ENCODE peak calls at places on chromosome 3, in ten cellular contexts. X is T-helper 9 cell; M is transverse colon; L is GM12865; W is stimulated activated CD8-positive, alpha-beta memory T cell treated with anti-CD3 and anti-CD28 coated beads, Interleukin-15, amount 100 ng/mL, for 24 hours; G is fibroblast of villous mesenchyme; E is central memory CD8-positive, alpha-beta T cell; P is tibial nerve; F is GM18507; N is body of pancreas. A is an unnamed sample.

GRCh38 chr3:36484386-36484785 is 104.1 kb downstream of the STAC start:
- DNase-seq in X (no peak), M (no peak), L (no peak), W (no peak), G (no peak), E (no peak), P (no peak), F (no peak), N (no peak), A (no peak)

GRCh38 chr3:195896361-195897080 is 11.8 kb downstream of the TNK2 start:
- DNase-seq in X (no peak), M (no peak), L (no peak), W (no peak), G (peak), E (no peak), P (no peak), F (no peak), N (no peak), A (peak)

GRCh38 chr3:193734737-193735366 is 141.8 kb downstream of the OPA1 start:
- DNase-seq in X (no peak), M (no peak), L (no peak), W (no peak), G (no peak), E (no peak), P (no peak), F (no peak), N (peak), A (no peak)

GRCh38 chr3:196970547-196971093 is 2.0 kb upstream of the PIGZ start:
- DNase-seq in X (no peak), M (no peak), L (no peak), W (no peak), G (no peak), E (no peak), P (no peak), F (no peak), N (no peak), A (no peak)

GRCh38 chr3:24410861-24411260 is 83.8 kb downstream of the THRB start:
- DNase-seq in X (no peak), M (no peak), L (no peak), W (no peak), G (no peak), E (no peak), P (no peak), F (no peak), N (no peak), A (no peak)

GRCh38 chr3:148950806-148951205 is 40.5 kb upstream of the GYG1 start:
- DNase-seq in X (no peak), M (no peak), L (peak), W (no peak), G (peak), E (no peak), P (no peak), F (no peak), N (no peak), A (no peak)

GRCh38 chr3:24365168-24365567 is 129.5 kb downstream of the THRB start:
- DNase-seq in X (no peak), M (peak), L (no peak), W (no peak), G (peak), E (no peak), P (no peak), F (no peak), N (peak), A (no peak)

GRCh38 chr3:188578579-188579363 is 424.8 kb downstream of the LPP start:
- DNase-seq in X (no peak), M (peak), L (no peak), W (no peak), G (peak), E (no peak), P (peak), F (no peak), N (peak), A (peak)

GRCh38 chr3:57007513-57008415 is 52.7 kb upstream of the SPATA12 start:
- DNase-seq in X (no peak), M (peak), L (no peak), W (no peak), G (peak), E (no peak), P (peak), F (no peak), N (peak), A (peak)

GRCh38 chr3:9915252-9916141 is 1.4 kb upstream of the IL17RC start:
- DNase-seq in X (peak), M (peak), L (peak), W (no peak), G (peak), E (no peak), P (peak), F (no peak), N (peak), A (peak)

GRCh38 chr3:40616420-40616819 is 91.7 kb downstream of the ZNF621 start:
- DNase-seq in X (no peak), M (no peak), L (no peak), W (no peak), G (no peak), E (no peak), P (no peak), F (no peak), N (no peak), A (no peak)

GRCh38 chr3:53715815-53716483 is 130.3 kb downstream of the CHDH start:
- DNase-seq in X (no peak), M (no peak), L (no peak), W (no peak), G (peak), E (no peak), P (no peak), F (no peak), N (no peak), A (peak)

GRCh38 chr3:136277634-136278033 is 27.5 kb downstream of the PCCB start:
- DNase-seq in X (no peak), M (no peak), L (no peak), W (no peak), G (no peak), E (no peak), P (no peak), F (no peak), N (peak), A (no peak)

GRCh38 chr3:197023998-197024651 is 5.5 kb downstream of the MELTF start:
- DNase-seq in X (no peak), M (no peak), L (peak), W (no peak), G (no peak), E (no peak), P (no peak), F (no peak), N (no peak), A (no peak)

GRCh38 chr3:126968328-126968994 is 14.5 kb upstream of the PLXNA1 start:
- DNase-seq in X (no peak), M (no peak), L (no peak), W (no peak), G (no peak), E (no peak), P (no peak), F (no peak), N (no peak), A (peak)

GRCh38 chr3:42052132-42052866 is 38.9 kb upstream of the TRAK1 start:
- DNase-seq in X (no peak), M (no peak), L (peak), W (no peak), G (peak), E (no peak), P (no peak), F (no peak), N (no peak), A (no peak)

GRCh38 chr3:42752961-42753360 is 20.1 kb downstream of the CCDC13 start:
- DNase-seq in X (no peak), M (no peak), L (no peak), W (no peak), G (no peak), E (no peak), P (no peak), F (no peak), N (no peak), A (no peak)

GRCh38 chr3:172277151-172277652 is 171.1 kb downstream of the GHSR start:
- DNase-seq in X (no peak), M (no peak), L (no peak), W (no peak), G (no peak), E (no peak), P (no peak), F (no peak), N (no peak), A (no peak)

GRCh38 chr3:121957674-121958419 is 63.6 kb downstream of the SLC15A2 start:
- DNase-seq in X (no peak), M (no peak), L (peak), W (no peak), G (no peak), E (no peak), P (no peak), F (no peak), N (peak), A (no peak)

GRCh38 chr3:170425491-170426239 is 7.0 kb downstream of the CLDN11 start:
- DNase-seq in X (no peak), M (no peak), L (no peak), W (no peak), G (no peak), E (no peak), P (no peak), F (no peak), N (no peak), A (peak)

GRCh38 chr3:71710906-71711494 is 14.2 kb downstream of the EIF4E3 start:
- DNase-seq in X (no peak), M (no peak), L (peak), W (no peak), G (peak), E (no peak), P (no peak), F (peak), N (no peak), A (no peak)

GRCh38 chr3:145170101-145170500 is 990.9 kb downstream of the PLOD2 start:
- DNase-seq in X (no peak), M (no peak), L (no peak), W (no peak), G (no peak), E (no peak), P (no peak), F (no peak), N (no peak), A (no peak)

GRCh38 chr3:71956716-71957115 is 171.8 kb upstream of the PROK2 start:
- DNase-seq in X (no peak), M (no peak), L (no peak), W (no peak), G (no peak), E (no peak), P (no peak), F (no peak), N (no peak), A (peak)

GRCh38 chr3:87766736-87767135 is 292.1 kb downstream of the CGGBP1 start:
- DNase-seq in X (no peak), M (no peak), L (no peak), W (no peak), G (no peak), E (no peak), P (no peak), F (no peak), N (no peak), A (no peak)

GRCh38 chr3:9903238-9903624 is 583 bp downstream of the IL17RE start:
- DNase-seq in X (no peak), M (no peak), L (no peak), W (no peak), G (peak), E (no peak), P (no peak), F (no peak), N (no peak), A (no peak)

GRCh38 chr3:107662109-107662477 is 139.3 kb downstream of the BBX start:
- DNase-seq in X (no peak), M (no peak), L (peak), W (no peak), G (peak), E (no peak), P (no peak), F (no peak), N (peak), A (peak)

GRCh38 chr3:154954750-154955149 is 125.4 kb upstream of the MME start:
- DNase-seq in X (no peak), M (no peak), L (peak), W (no peak), G (peak), E (no peak), P (no peak), F (no peak), N (no peak), A (no peak)

GRCh38 chr3:117411991-117412390 is 702.4 kb downstream of the TUSC7 start:
- DNase-seq in X (no peak), M (no peak), L (no peak), W (no peak), G (no peak), E (no peak), P (no peak), F (no peak), N (no peak), A (no peak)

GRCh38 chr3:99925584-99925983 is 107.9 kb downstream of the CMSS1 start:
- DNase-seq in X (no peak), M (peak), L (no peak), W (no peak), G (peak), E (no peak), P (peak), F (no peak), N (peak), A (peak)

GRCh38 chr3:138434276-138434874 is at the start of gene ESYT3:
- DNase-seq in X (no peak), M (peak), L (no peak), W (peak), G (peak), E (no peak), P (peak), F (no peak), N (peak), A (peak)

GRCh38 chr3:25588441-25589103 is 76.1 kb downstream of the TOP2B start:
- DNase-seq in X (no peak), M (no peak), L (peak), W (no peak), G (no peak), E (no peak), P (no peak), F (no peak), N (no peak), A (no peak)

GRCh38 chr3:117814975-117815374 is 1105.4 kb downstream of the TUSC7 start:
- DNase-seq in X (no peak), M (no peak), L (no peak), W (no peak), G (no peak), E (no peak), P (no peak), F (no peak), N (no peak), A (no peak)

GRCh38 chr3:140429791-140430190 is 248.1 kb upstream of the TRIM42 start:
- DNase-seq in X (no peak), M (no peak), L (no peak), W (no peak), G (no peak), E (no peak), P (no peak), F (no peak), N (no peak), A (no peak)

GRCh38 chr3:162742159-162742717 is 1245.6 kb downstream of the OTOL1 start:
- DNase-seq in X (no peak), M (no peak), L (no peak), W (no peak), G (peak), E (no peak), P (no peak), F (no peak), N (no peak), A (no peak)

GRCh38 chr3:56347219-56347871 is 120.9 kb downstream of the ERC2 start:
- DNase-seq in X (no peak), M (peak), L (peak), W (no peak), G (peak), E (no peak), P (no peak), F (peak), N (peak), A (peak)

GRCh38 chr3:143600762-143601161 is 247.5 kb downstream of the SLC9A9 start:
- DNase-seq in X (no peak), M (no peak), L (no peak), W (no peak), G (peak), E (no peak), P (no peak), F (no peak), N (no peak), A (no peak)